ENCODE peak calls at places on chromosomes 7 and 10, in nine cellular contexts. O is hepatocyte; H is IMR-90; D is dermis blood vessel endothelial cell; L is GM12865; Q is effector CD4-positive, alpha-beta T cell; B is SK-N-DZ; W is bronchial epithelial cell; X is fibroblast of mammary gland. I is an unnamed sample.

GRCh38 chr10:85642421-85643170 is 724.0 kb downstream of the GRID1 start:
- DNase-seq in O (peak), H (no peak), D (peak), L (no peak), Q (no peak), B (no peak), W (peak), X (peak), I (no peak)

GRCh38 chr10:101780818-101781654 is 2.2 kb downstream of the NPM3 start:
- DNase-seq in O (peak), H (peak), D (peak), L (peak), Q (peak), B (peak), W (peak), X (peak), I (peak)

GRCh38 chr7:26348987-26349809 is 57.5 kb downstream of the SNX10 start:
- DNase-seq in O (no peak), H (no peak), D (no peak), L (no peak), Q (no peak), B (no peak), W (peak), X (peak), I (no peak)

GRCh38 chr7:82323806-82324205 is 119.8 kb downstream of the CACNA2D1 start:
- DNase-seq in O (no peak), H (peak), D (no peak), L (no peak), Q (no peak), B (no peak), W (peak), X (no peak), I (no peak)

GRCh38 chr10:93473804-93474472 is 8.2 kb downstream of the MYOF start:
- DNase-seq in O (no peak), H (no peak), D (no peak), L (no peak), Q (no peak), B (no peak), W (no peak), X (peak), I (no peak)

GRCh38 chr7:23467281-23467680 is 3.0 kb downstream of the IGF2BP3 start:
- DNase-seq in O (peak), H (no peak), D (no peak), L (no peak), Q (no peak), B (no peak), W (no peak), X (no peak), I (no peak)

GRCh38 chr7:85000973-85001372 is 185.9 kb downstream of the SEMA3D start:
- DNase-seq in O (no peak), H (no peak), D (no peak), L (no peak), Q (no peak), B (no peak), W (no peak), X (no peak), I (no peak)

GRCh38 chr7:55432937-55433784 is 68.0 kb downstream of the LANCL2 start:
- DNase-seq in O (peak), H (peak), D (peak), L (peak), Q (no peak), B (peak), W (peak), X (peak), I (peak)

GRCh38 chr7:122790558-122790957 is 87.8 kb upstream of the RNF148 start:
- DNase-seq in O (no peak), H (no peak), D (no peak), L (no peak), Q (no peak), B (no peak), W (no peak), X (no peak), I (no peak)

I was measured in cardiac muscle cell.